ENCODE peak calls at places on chromosomes 5 and 9, in six cellular contexts. One of them, this sample, is unnamed.

GRCh38 chr5:111859031-111859430 is 102.0 kb upstream of the NREP start:
- DNase-seq in CD4-positive, alpha-beta T cell: no peak
- DNase-seq in effector CD4-positive, alpha-beta T cell: no peak
- DNase-seq in NCI-H510A: no peak
- DNase-seq in SK-MEL-5: peak
- DNase-seq in GM13977: no peak
- DNase-seq in this sample: no peak

GRCh38 chr5:118095100-118095499 is 893.2 kb downstream of the DTWD2 start:
- DNase-seq in GM13977: no peak
- DNase-seq in effector CD4-positive, alpha-beta T cell: no peak
- DNase-seq in NCI-H510A: no peak
- DNase-seq in CD4-positive, alpha-beta T cell: no peak
- DNase-seq in SK-MEL-5: no peak
- DNase-seq in this sample: no peak

GRCh38 chr5:14036947-14037346 is 92.5 kb upstream of the DNAH5 start:
- DNase-seq in effector CD4-positive, alpha-beta T cell: no peak
- DNase-seq in CD4-positive, alpha-beta T cell: no peak
- DNase-seq in NCI-H510A: no peak
- DNase-seq in GM13977: no peak
- DNase-seq in SK-MEL-5: no peak
- DNase-seq in this sample: no peak

GRCh38 chr5:93717162-93717561 is 24.2 kb downstream of the POU5F2 start:
- DNase-seq in NCI-H510A: peak
- DNase-seq in CD4-positive, alpha-beta T cell: no peak
- DNase-seq in effector CD4-positive, alpha-beta T cell: no peak
- DNase-seq in SK-MEL-5: peak
- DNase-seq in GM13977: no peak
- DNase-seq in this sample: no peak

GRCh38 chr9:95206143-95206542 is 111.4 kb downstream of the FANCC start:
- DNase-seq in CD4-positive, alpha-beta T cell: no peak
- DNase-seq in effector CD4-positive, alpha-beta T cell: no peak
- DNase-seq in GM13977: no peak
- DNase-seq in NCI-H510A: no peak
- DNase-seq in SK-MEL-5: no peak
- DNase-seq in this sample: no peak

GRCh38 chr5:6632324-6632930 is 417 bp downstream of the NSUN2 start:
- DNase-seq in GM13977: no peak
- DNase-seq in SK-MEL-5: peak
- DNase-seq in CD4-positive, alpha-beta T cell: no peak
- DNase-seq in NCI-H510A: no peak
- DNase-seq in effector CD4-positive, alpha-beta T cell: no peak
- DNase-seq in this sample: no peak

GRCh38 chr5:14157494-14157782 is 14.3 kb downstream of the TRIO start:
- DNase-seq in NCI-H510A: no peak
- DNase-seq in SK-MEL-5: no peak
- DNase-seq in effector CD4-positive, alpha-beta T cell: no peak
- DNase-seq in CD4-positive, alpha-beta T cell: no peak
- DNase-seq in GM13977: no peak
- DNase-seq in this sample: no peak

GRCh38 chr9:75146229-75146628 is 57.9 kb downstream of the OSTF1 start:
- DNase-seq in NCI-H510A: no peak
- DNase-seq in GM13977: no peak
- DNase-seq in effector CD4-positive, alpha-beta T cell: no peak
- DNase-seq in SK-MEL-5: no peak
- DNase-seq in CD4-positive, alpha-beta T cell: no peak
- DNase-seq in this sample: no peak

GRCh38 chr9:126275386-126276001 is 51.1 kb upstream of the MVB12B start:
- DNase-seq in effector CD4-positive, alpha-beta T cell: no peak
- DNase-seq in SK-MEL-5: peak
- DNase-seq in GM13977: no peak
- DNase-seq in NCI-H510A: no peak
- DNase-seq in CD4-positive, alpha-beta T cell: no peak
- DNase-seq in this sample: no peak

GRCh38 chr9:2677927-2678889 is 39.1 kb upstream of the KCNV2 start:
- DNase-seq in GM13977: no peak
- DNase-seq in NCI-H510A: peak
- DNase-seq in CD4-positive, alpha-beta T cell: no peak
- DNase-seq in SK-MEL-5: no peak
- DNase-seq in effector CD4-positive, alpha-beta T cell: no peak
- DNase-seq in this sample: no peak

GRCh38 chr5:83378624-83379259 is 92.8 kb upstream of the VCAN start:
- DNase-seq in effector CD4-positive, alpha-beta T cell: no peak
- DNase-seq in GM13977: no peak
- DNase-seq in NCI-H510A: no peak
- DNase-seq in CD4-positive, alpha-beta T cell: no peak
- DNase-seq in SK-MEL-5: no peak
- DNase-seq in this sample: no peak

GRCh38 chr5:83433891-83434290 is 37.7 kb upstream of the VCAN start:
- DNase-seq in SK-MEL-5: no peak
- DNase-seq in CD4-positive, alpha-beta T cell: no peak
- DNase-seq in effector CD4-positive, alpha-beta T cell: no peak
- DNase-seq in NCI-H510A: no peak
- DNase-seq in GM13977: no peak
- DNase-seq in this sample: no peak

GRCh38 chr5:2685651-2686050 is 65.8 kb downstream of the IRX2 start:
- DNase-seq in CD4-positive, alpha-beta T cell: no peak
- DNase-seq in NCI-H510A: no peak
- DNase-seq in SK-MEL-5: no peak
- DNase-seq in effector CD4-positive, alpha-beta T cell: no peak
- DNase-seq in GM13977: no peak
- DNase-seq in this sample: no peak

GRCh38 chr5:129063483-129064136 is 30.9 kb upstream of the ISOC1 start:
- DNase-seq in SK-MEL-5: no peak
- DNase-seq in GM13977: no peak
- DNase-seq in NCI-H510A: no peak
- DNase-seq in CD4-positive, alpha-beta T cell: no peak
- DNase-seq in effector CD4-positive, alpha-beta T cell: no peak
- DNase-seq in this sample: no peak